ENCODE peak calls at places on chromosomes 6 and 20, in four cellular contexts. One of them, this sample, is unnamed.

GRCh38 chr6:39362487-39362865 is 40.0 kb upstream of the KCNK16 start:
- DNase-seq in endodermal cell: peak
- DNase-seq in cardiac fibroblast: peak
- DNase-seq in neural progenitor cell: peak
- DNase-seq in this sample: no peak

GRCh38 chr20:16537025-16537665 is 36.1 kb downstream of the KIF16B start:
- DNase-seq in endodermal cell: no peak
- DNase-seq in cardiac fibroblast: no peak
- DNase-seq in neural progenitor cell: no peak
- DNase-seq in this sample: no peak

GRCh38 chr6:4931530-4932505 is 72.0 kb downstream of the RPP40 start:
- DNase-seq in endodermal cell: peak
- DNase-seq in cardiac fibroblast: no peak
- DNase-seq in neural progenitor cell: peak
- DNase-seq in this sample: no peak

GRCh38 chr20:57173041-57173440 is 93.4 kb downstream of the BMP7 start:
- DNase-seq in endodermal cell: no peak
- DNase-seq in cardiac fibroblast: no peak
- DNase-seq in neural progenitor cell: no peak
- DNase-seq in this sample: no peak

GRCh38 chr6:291148-291696 is 1.1 kb upstream of the DUSP22 start:
- DNase-seq in endodermal cell: no peak
- DNase-seq in cardiac fibroblast: peak
- DNase-seq in neural progenitor cell: no peak
- DNase-seq in this sample: no peak

GRCh38 chr6:157434349-157435016 is 53.5 kb downstream of the ZDHHC14 start:
- DNase-seq in endodermal cell: no peak
- DNase-seq in cardiac fibroblast: no peak
- DNase-seq in neural progenitor cell: no peak
- DNase-seq in this sample: peak

GRCh38 chr6:113824863-113825262 is 32.3 kb upstream of the MARCKS start:
- DNase-seq in endodermal cell: no peak
- DNase-seq in cardiac fibroblast: no peak
- DNase-seq in neural progenitor cell: no peak
- DNase-seq in this sample: no peak

GRCh38 chr20:10609276-10609675 is 64.5 kb downstream of the JAG1 start:
- DNase-seq in endodermal cell: no peak
- DNase-seq in cardiac fibroblast: peak
- DNase-seq in neural progenitor cell: no peak
- DNase-seq in this sample: peak

GRCh38 chr6:159229526-159229925 is 60.3 kb downstream of the FNDC1 start:
- DNase-seq in endodermal cell: no peak
- DNase-seq in cardiac fibroblast: no peak
- DNase-seq in neural progenitor cell: no peak
- DNase-seq in this sample: no peak

GRCh38 chr6:45703041-45703739 is 312.5 kb downstream of the CLIC5 start:
- DNase-seq in endodermal cell: no peak
- DNase-seq in cardiac fibroblast: peak
- DNase-seq in neural progenitor cell: no peak
- DNase-seq in this sample: no peak

GRCh38 chr6:28589234-28589951 is 63.7 kb downstream of the GPX5 start:
- DNase-seq in endodermal cell: peak
- DNase-seq in cardiac fibroblast: peak
- DNase-seq in neural progenitor cell: peak
- DNase-seq in this sample: peak

GRCh38 chr6:89520730-89521129 is 87.8 kb downstream of the ANKRD6 start:
- DNase-seq in endodermal cell: no peak
- DNase-seq in cardiac fibroblast: no peak
- DNase-seq in neural progenitor cell: no peak
- DNase-seq in this sample: no peak

GRCh38 chr20:4998160-4998651 is 3.1 kb downstream of the SLC23A2 start:
- DNase-seq in endodermal cell: no peak
- DNase-seq in cardiac fibroblast: no peak
- DNase-seq in neural progenitor cell: peak
- DNase-seq in this sample: no peak

GRCh38 chr6:2920671-2921112 is 17.6 kb upstream of the SERPINB9 start:
- DNase-seq in endodermal cell: peak
- DNase-seq in cardiac fibroblast: no peak
- DNase-seq in neural progenitor cell: no peak
- DNase-seq in this sample: no peak

GRCh38 chr20:664576-664975 is 11.0 kb downstream of the SCRT2 start:
- DNase-seq in endodermal cell: no peak
- DNase-seq in cardiac fibroblast: no peak
- DNase-seq in neural progenitor cell: no peak
- DNase-seq in this sample: no peak

GRCh38 chr6:46010771-46011170 is 4.9 kb downstream of the CLIC5 start:
- DNase-seq in endodermal cell: no peak
- DNase-seq in cardiac fibroblast: no peak
- DNase-seq in neural progenitor cell: no peak
- DNase-seq in this sample: no peak

GRCh38 chr6:30922447-30922852 is 8.4 kb downstream of the VARS2 start:
- DNase-seq in endodermal cell: peak
- DNase-seq in cardiac fibroblast: no peak
- DNase-seq in neural progenitor cell: no peak
- DNase-seq in this sample: no peak

GRCh38 chr6:117548797-117549301 is 53.5 kb downstream of the GOPC start:
- DNase-seq in endodermal cell: no peak
- DNase-seq in cardiac fibroblast: peak
- DNase-seq in neural progenitor cell: no peak
- DNase-seq in this sample: no peak

GRCh38 chr6:42093582-42094329 is 43.4 kb downstream of the TAF8 start:
- DNase-seq in endodermal cell: peak
- DNase-seq in cardiac fibroblast: no peak
- DNase-seq in neural progenitor cell: no peak
- DNase-seq in this sample: no peak

GRCh38 chr20:60172306-60172984 is 214.2 kb downstream of the CDH26 start:
- DNase-seq in endodermal cell: no peak
- DNase-seq in cardiac fibroblast: peak
- DNase-seq in neural progenitor cell: no peak
- DNase-seq in this sample: peak

GRCh38 chr20:17614812-17615644 is 45.2 kb downstream of the DSTN start:
- DNase-seq in endodermal cell: peak
- DNase-seq in cardiac fibroblast: no peak
- DNase-seq in neural progenitor cell: no peak
- DNase-seq in this sample: no peak

GRCh38 chr20:19013907-19014306 is 198.5 kb upstream of the SLC24A3 start:
- DNase-seq in endodermal cell: no peak
- DNase-seq in cardiac fibroblast: no peak
- DNase-seq in neural progenitor cell: no peak
- DNase-seq in this sample: no peak

GRCh38 chr6:133594551-133594950 is 294.4 kb upstream of the TCF21 start:
- DNase-seq in endodermal cell: no peak
- DNase-seq in cardiac fibroblast: peak
- DNase-seq in neural progenitor cell: no peak
- DNase-seq in this sample: no peak

GRCh38 chr6:14696367-14696766 is 549.5 kb upstream of the JARID2 start:
- DNase-seq in endodermal cell: no peak
- DNase-seq in cardiac fibroblast: no peak
- DNase-seq in neural progenitor cell: no peak
- DNase-seq in this sample: no peak

GRCh38 chr6:11025911-11026635 is 18.0 kb downstream of the ELOVL2 start:
- DNase-seq in endodermal cell: peak
- DNase-seq in cardiac fibroblast: no peak
- DNase-seq in neural progenitor cell: peak
- DNase-seq in this sample: no peak

GRCh38 chr6:28772480-28773381 is 151.1 kb downstream of the TRIM27 start:
- DNase-seq in endodermal cell: peak
- DNase-seq in cardiac fibroblast: no peak
- DNase-seq in neural progenitor cell: peak
- DNase-seq in this sample: no peak

DNA sequence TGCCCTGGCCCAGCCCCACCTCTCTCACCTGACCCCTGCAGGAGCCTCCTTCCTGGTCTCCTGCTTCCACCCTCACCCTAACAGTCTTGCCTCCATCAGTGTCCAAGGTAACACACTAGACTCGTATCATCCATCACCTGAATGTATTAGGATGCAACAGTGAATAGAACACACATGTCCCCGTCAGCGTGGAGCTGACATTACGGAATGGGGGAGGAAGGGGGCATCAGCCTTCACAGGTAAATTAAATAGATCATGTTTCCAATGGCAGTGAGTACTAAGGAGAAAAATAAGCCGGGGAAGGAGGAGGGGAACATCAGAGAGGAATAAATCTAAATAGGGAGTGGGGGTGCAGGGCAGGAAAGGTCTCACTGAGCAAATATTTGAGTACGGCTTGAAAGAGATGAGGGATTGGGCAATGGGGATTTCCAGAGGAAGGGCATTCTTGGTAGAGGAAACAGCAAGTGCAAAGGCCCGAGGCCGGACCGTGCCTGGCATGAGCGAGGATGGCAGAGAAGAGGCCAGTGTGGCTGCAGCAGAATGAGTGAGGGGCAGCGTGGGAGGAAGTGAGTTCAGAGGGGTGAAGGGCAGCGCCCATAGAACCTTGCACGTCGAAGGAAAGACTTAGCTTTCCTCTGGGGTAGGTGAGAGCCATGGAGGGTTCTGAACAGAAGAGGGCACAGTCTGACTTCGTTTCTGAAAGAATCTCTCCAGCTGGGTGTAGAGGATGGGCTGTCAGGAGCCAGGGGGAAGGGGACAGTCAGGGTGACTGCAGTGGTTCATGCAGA is 110.1 kb upstream of the PTPN1 start:
- DNase-seq in endodermal cell: peak
- DNase-seq in cardiac fibroblast: peak
- DNase-seq in neural progenitor cell: peak
- DNase-seq in this sample: no peak
- TF ChIP-seq CTCF in endodermal cell: peak
- TF ChIP-seq CTCF in cardiac fibroblast: no peak
- TF ChIP-seq CTCF in neural progenitor cell: peak
- TF ChIP-seq CTCF in this sample: no peak

DNA sequence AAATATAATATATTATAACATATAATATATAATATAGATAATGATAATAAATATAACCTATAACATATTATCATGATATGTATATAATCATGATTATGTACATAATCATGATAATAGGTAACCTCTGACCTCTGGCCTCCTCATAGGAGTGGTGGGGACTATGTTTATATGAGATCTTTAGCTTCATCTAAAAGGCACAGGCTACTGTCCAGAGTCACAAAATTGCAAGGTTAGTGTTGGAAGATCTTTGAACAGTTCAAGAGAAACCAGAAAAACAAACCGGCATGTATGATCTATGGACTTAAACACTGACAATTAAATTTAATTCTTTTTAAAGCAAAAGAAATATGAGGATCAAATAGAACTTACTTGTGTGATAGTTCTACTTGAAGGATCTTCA is 55.7 kb upstream of the TINAG start:
- DNase-seq in endodermal cell: no peak
- DNase-seq in cardiac fibroblast: no peak
- DNase-seq in neural progenitor cell: no peak
- DNase-seq in this sample: no peak
- H3K4me3 ChIP-seq in endodermal cell: no peak
- H3K4me3 ChIP-seq in cardiac fibroblast: no peak
- H3K4me3 ChIP-seq in neural progenitor cell: no peak
- H3K4me3 ChIP-seq in this sample: no peak

DNA sequence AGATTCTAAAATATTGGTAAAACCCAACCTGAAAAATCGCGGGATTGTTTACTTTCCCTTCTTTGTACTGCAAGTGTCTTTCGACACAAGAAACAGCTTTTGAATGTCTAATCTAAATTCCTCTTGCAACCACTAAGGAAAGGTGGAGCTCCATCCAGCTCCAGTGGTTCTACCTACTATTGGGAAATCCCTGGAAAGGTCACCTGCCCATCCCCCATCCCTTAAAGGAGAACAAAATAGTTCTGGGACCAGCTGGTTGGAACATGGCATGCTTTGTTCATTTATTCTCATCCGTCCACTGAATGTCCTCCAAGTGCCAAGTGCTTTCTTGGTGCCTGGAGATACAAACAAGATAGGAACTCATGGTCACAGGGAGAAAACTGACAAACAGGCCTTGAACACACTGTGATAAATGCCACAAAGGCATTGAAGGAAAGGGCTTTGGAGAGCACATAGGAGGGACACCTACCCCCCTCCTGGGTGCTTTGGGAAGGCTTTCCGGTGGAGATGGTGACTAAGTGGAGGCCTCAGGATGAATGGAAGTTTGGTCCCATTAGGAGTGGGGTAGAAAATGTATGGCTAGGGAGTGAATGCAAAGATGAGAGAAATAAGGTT is 2.3 kb upstream of the CITED2 start:
- DNase-seq in endodermal cell: no peak
- DNase-seq in cardiac fibroblast: peak
- DNase-seq in neural progenitor cell: peak
- DNase-seq in this sample: no peak
- TF ChIP-seq CTCF in endodermal cell: peak
- TF ChIP-seq CTCF in cardiac fibroblast: no peak
- TF ChIP-seq CTCF in neural progenitor cell: no peak
- TF ChIP-seq CTCF in this sample: peak

GRCh38 chr6:33199687-33200233 is 705 bp downstream of the RXRB start:
- DNase-seq in endodermal cell: peak
- DNase-seq in cardiac fibroblast: peak
- DNase-seq in neural progenitor cell: peak
- DNase-seq in this sample: no peak

GRCh38 chr6:33198159-33198852 is 2.2 kb downstream of the RXRB start:
- DNase-seq in endodermal cell: no peak
- DNase-seq in cardiac fibroblast: no peak
- DNase-seq in neural progenitor cell: no peak
- DNase-seq in this sample: no peak

GRCh38 chr6:33200234-33201146 is at the start of the genes RXRB and SLC39A7:
- DNase-seq in endodermal cell: peak
- DNase-seq in cardiac fibroblast: peak
- DNase-seq in neural progenitor cell: peak
- DNase-seq in this sample: peak

GRCh38 chr6:33197431-33198048 is 2.9 kb downstream of the RXRB start:
- DNase-seq in endodermal cell: peak
- DNase-seq in cardiac fibroblast: peak
- DNase-seq in neural progenitor cell: peak
- DNase-seq in this sample: peak

GRCh38 chr6:33198853-33199436 is 1.5 kb downstream of the RXRB start:
- DNase-seq in endodermal cell: no peak
- DNase-seq in cardiac fibroblast: no peak
- DNase-seq in neural progenitor cell: no peak
- DNase-seq in this sample: no peak
- H3K4me3 ChIP-seq in endodermal cell: peak
- H3K4me3 ChIP-seq in cardiac fibroblast: peak
- H3K4me3 ChIP-seq in neural progenitor cell: peak
- H3K4me3 ChIP-seq in this sample: peak

GRCh38 chr6:36544228-36544627 is 3.1 kb downstream of the STK38 start:
- DNase-seq in endodermal cell: no peak
- DNase-seq in cardiac fibroblast: peak
- DNase-seq in neural progenitor cell: no peak
- DNase-seq in this sample: no peak

GRCh38 chr6:36542041-36542440 is 5.2 kb downstream of the STK38 start:
- DNase-seq in endodermal cell: no peak
- DNase-seq in cardiac fibroblast: no peak
- DNase-seq in neural progenitor cell: no peak
- DNase-seq in this sample: no peak

GRCh38 chr6:36536873-36537547 is 10.3 kb downstream of the STK38 start:
- DNase-seq in endodermal cell: no peak
- DNase-seq in cardiac fibroblast: no peak
- DNase-seq in neural progenitor cell: no peak
- DNase-seq in this sample: no peak

GRCh38 chr6:36539814-36540568 is 7.3 kb downstream of the STK38 start:
- DNase-seq in endodermal cell: no peak
- DNase-seq in cardiac fibroblast: no peak
- DNase-seq in neural progenitor cell: no peak
- DNase-seq in this sample: no peak
- TF ChIP-seq CTCF in endodermal cell: peak
- TF ChIP-seq CTCF in cardiac fibroblast: no peak
- TF ChIP-seq CTCF in neural progenitor cell: no peak
- TF ChIP-seq CTCF in this sample: no peak

This sample was measured in AG09309.